ENCODE peak calls at places on chromosome 11, in four cellular contexts. One of them, this sample, is unnamed.

GRCh38 chr11:77658213-77659013 is 20.8 kb upstream of the CLNS1A start:
- DNase-seq in activated CD8-positive, alpha-beta memory T cell treated with anti-CD3 and anti-CD28 coated beads, Interleukin-2, amount 50 U/mL, for 4 hours: no peak
- DNase-seq in fibroblast of mammary gland: peak; percentile 28
- DNase-seq in hepatocyte: no peak
- DNase-seq in this sample: no peak

GRCh38 chr11:114017723-114018122 is 41.8 kb upstream of the ZBTB16 start:
- DNase-seq in activated CD8-positive, alpha-beta memory T cell treated with anti-CD3 and anti-CD28 coated beads, Interleukin-2, amount 50 U/mL, for 4 hours: no peak
- DNase-seq in fibroblast of mammary gland: no peak
- DNase-seq in hepatocyte: no peak
- DNase-seq in this sample: no peak

GRCh38 chr11:20033806-20034205 is 126.5 kb downstream of the DBX1 start:
- DNase-seq in activated CD8-positive, alpha-beta memory T cell treated with anti-CD3 and anti-CD28 coated beads, Interleukin-2, amount 50 U/mL, for 4 hours: no peak
- DNase-seq in fibroblast of mammary gland: no peak
- DNase-seq in hepatocyte: no peak
- DNase-seq in this sample: peak; percentile 41

GRCh38 chr11:19493446-19493845 is 219.2 kb upstream of the NAV2 start:
- DNase-seq in activated CD8-positive, alpha-beta memory T cell treated with anti-CD3 and anti-CD28 coated beads, Interleukin-2, amount 50 U/mL, for 4 hours: no peak
- DNase-seq in fibroblast of mammary gland: no peak
- DNase-seq in hepatocyte: no peak
- DNase-seq in this sample: peak; percentile 28

GRCh38 chr11:12842933-12843636 is 166.0 kb upstream of the RASSF10 start:
- DNase-seq in activated CD8-positive, alpha-beta memory T cell treated with anti-CD3 and anti-CD28 coated beads, Interleukin-2, amount 50 U/mL, for 4 hours: no peak
- DNase-seq in fibroblast of mammary gland: peak; percentile 48
- DNase-seq in hepatocyte: peak; percentile 50
- DNase-seq in this sample: peak; percentile 83

GRCh38 chr11:106167085-106167484 is 89.6 kb downstream of the AASDHPPT start:
- DNase-seq in activated CD8-positive, alpha-beta memory T cell treated with anti-CD3 and anti-CD28 coated beads, Interleukin-2, amount 50 U/mL, for 4 hours: no peak
- DNase-seq in fibroblast of mammary gland: no peak
- DNase-seq in hepatocyte: no peak
- DNase-seq in this sample: peak; percentile 16

GRCh38 chr11:65502852-65503603 is 4.2 kb downstream of the MALAT1 start:
- DNase-seq in activated CD8-positive, alpha-beta memory T cell treated with anti-CD3 and anti-CD28 coated beads, Interleukin-2, amount 50 U/mL, for 4 hours: no peak
- DNase-seq in fibroblast of mammary gland: peak; percentile 60
- DNase-seq in hepatocyte: peak; percentile 31
- DNase-seq in this sample: peak; percentile 62

GRCh38 chr11:33965032-33965431 is 73.2 kb upstream of the LMO2 start:
- DNase-seq in activated CD8-positive, alpha-beta memory T cell treated with anti-CD3 and anti-CD28 coated beads, Interleukin-2, amount 50 U/mL, for 4 hours: no peak
- DNase-seq in fibroblast of mammary gland: no peak
- DNase-seq in hepatocyte: no peak
- DNase-seq in this sample: no peak

GRCh38 chr11:75204685-75205667 is 35.6 kb upstream of the TPBGL start:
- DNase-seq in activated CD8-positive, alpha-beta memory T cell treated with anti-CD3 and anti-CD28 coated beads, Interleukin-2, amount 50 U/mL, for 4 hours: peak; percentile 83
- DNase-seq in fibroblast of mammary gland: peak; percentile 80
- DNase-seq in hepatocyte: peak; percentile 93
- DNase-seq in this sample: peak; percentile 99

GRCh38 chr11:17415523-17416104 is 27.2 kb upstream of the KCNJ11 start:
- DNase-seq in activated CD8-positive, alpha-beta memory T cell treated with anti-CD3 and anti-CD28 coated beads, Interleukin-2, amount 50 U/mL, for 4 hours: no peak
- DNase-seq in fibroblast of mammary gland: no peak
- DNase-seq in hepatocyte: no peak
- DNase-seq in this sample: peak; percentile 50